ENCODE peak calls at places on chromosomes 2 and 18, in nine cellular contexts. One of them, this sample, is unnamed.
A peak's percentile ranks its signal among the peaks of the same experiment; 100 is the strongest.

GRCh38 chr18:73950116-73950705 is 197.4 kb downstream of the FBXO15 start:
- DNase-seq in SK-N-SH: no peak
- DNase-seq in GM23338: no peak
- DNase-seq in GM23248: no peak
- DNase-seq in esophagus squamous epithelium: no peak
- DNase-seq in body of pancreas: no peak
- DNase-seq in tibial nerve: no peak
- DNase-seq in CD8-positive, alpha-beta T cell: no peak
- DNase-seq in right atrium auricular region: no peak
- DNase-seq in this sample: no peak

GRCh38 chr2:213229814-213230213 is 54.5 kb upstream of the SPAG16 start:
- DNase-seq in right atrium auricular region: no peak
- DNase-seq in GM23248: peak; percentile 51
- DNase-seq in CD8-positive, alpha-beta T cell: no peak
- DNase-seq in esophagus squamous epithelium: no peak
- DNase-seq in tibial nerve: no peak
- DNase-seq in GM23338: no peak
- DNase-seq in body of pancreas: no peak
- DNase-seq in SK-N-SH: no peak
- DNase-seq in this sample: no peak

GRCh38 chr2:241184901-241185300 is 3.6 kb upstream of the ANO7 start:
- DNase-seq in GM23248: peak; percentile 53
- DNase-seq in tibial nerve: no peak
- DNase-seq in body of pancreas: no peak
- DNase-seq in CD8-positive, alpha-beta T cell: no peak
- DNase-seq in GM23338: no peak
- DNase-seq in SK-N-SH: no peak
- DNase-seq in esophagus squamous epithelium: no peak
- DNase-seq in right atrium auricular region: no peak
- DNase-seq in this sample: no peak

GRCh38 chr18:31149351-31149750 is 13.3 kb downstream of the DSC1 start:
- DNase-seq in SK-N-SH: no peak
- DNase-seq in tibial nerve: no peak
- DNase-seq in body of pancreas: no peak
- DNase-seq in CD8-positive, alpha-beta T cell: no peak
- DNase-seq in right atrium auricular region: no peak
- DNase-seq in esophagus squamous epithelium: no peak
- DNase-seq in GM23338: no peak
- DNase-seq in GM23248: no peak
- DNase-seq in this sample: no peak

GRCh38 chr2:215603440-215603839 is 167.6 kb upstream of the FN1 start:
- DNase-seq in body of pancreas: no peak
- DNase-seq in SK-N-SH: no peak
- DNase-seq in right atrium auricular region: no peak
- DNase-seq in tibial nerve: no peak
- DNase-seq in esophagus squamous epithelium: no peak
- DNase-seq in GM23338: no peak
- DNase-seq in CD8-positive, alpha-beta T cell: no peak
- DNase-seq in GM23248: no peak
- DNase-seq in this sample: no peak

GRCh38 chr2:100184055-100184737 is 41.8 kb upstream of the AFF3 start:
- DNase-seq in GM23338: no peak
- DNase-seq in tibial nerve: no peak
- DNase-seq in esophagus squamous epithelium: no peak
- DNase-seq in GM23248: no peak
- DNase-seq in SK-N-SH: no peak
- DNase-seq in right atrium auricular region: no peak
- DNase-seq in CD8-positive, alpha-beta T cell: no peak
- DNase-seq in body of pancreas: no peak
- DNase-seq in this sample: no peak

GRCh38 chr2:56889738-56890137 is 705.9 kb downstream of the CCDC85A start:
- DNase-seq in esophagus squamous epithelium: no peak
- DNase-seq in SK-N-SH: no peak
- DNase-seq in right atrium auricular region: no peak
- DNase-seq in CD8-positive, alpha-beta T cell: no peak
- DNase-seq in tibial nerve: no peak
- DNase-seq in body of pancreas: no peak
- DNase-seq in GM23338: no peak
- DNase-seq in GM23248: peak; percentile 2
- DNase-seq in this sample: no peak

GRCh38 chr2:9846554-9846953 is 3.3 kb downstream of the TAF1B start:
- DNase-seq in SK-N-SH: no peak
- DNase-seq in body of pancreas: no peak
- DNase-seq in esophagus squamous epithelium: no peak
- DNase-seq in GM23248: peak; percentile 43
- DNase-seq in GM23338: no peak
- DNase-seq in right atrium auricular region: no peak
- DNase-seq in CD8-positive, alpha-beta T cell: no peak
- DNase-seq in tibial nerve: no peak
- DNase-seq in this sample: no peak

GRCh38 chr2:67626656-67627055 is 229.5 kb downstream of the ETAA1 start:
- DNase-seq in GM23338: no peak
- DNase-seq in body of pancreas: no peak
- DNase-seq in esophagus squamous epithelium: no peak
- DNase-seq in GM23248: peak; percentile 79
- DNase-seq in CD8-positive, alpha-beta T cell: no peak
- DNase-seq in SK-N-SH: no peak
- DNase-seq in right atrium auricular region: no peak
- DNase-seq in tibial nerve: no peak
- DNase-seq in this sample: no peak

GRCh38 chr18:43010611-43011010 is 104.9 kb downstream of the RIT2 start:
- DNase-seq in body of pancreas: no peak
- DNase-seq in SK-N-SH: no peak
- DNase-seq in CD8-positive, alpha-beta T cell: no peak
- DNase-seq in right atrium auricular region: no peak
- DNase-seq in esophagus squamous epithelium: no peak
- DNase-seq in tibial nerve: no peak
- DNase-seq in GM23248: no peak
- DNase-seq in GM23338: no peak
- DNase-seq in this sample: no peak

GRCh38 chr2:150485871-150486538 is 1.5 kb downstream of the RND3 start:
- DNase-seq in GM23338: peak; percentile 76
- DNase-seq in CD8-positive, alpha-beta T cell: no peak
- DNase-seq in body of pancreas: peak; percentile 75
- DNase-seq in tibial nerve: peak; percentile 64
- DNase-seq in right atrium auricular region: peak; percentile 86
- DNase-seq in esophagus squamous epithelium: no peak
- DNase-seq in GM23248: peak; percentile 92
- DNase-seq in SK-N-SH: peak; percentile 71
- DNase-seq in this sample: no peak

DNA sequence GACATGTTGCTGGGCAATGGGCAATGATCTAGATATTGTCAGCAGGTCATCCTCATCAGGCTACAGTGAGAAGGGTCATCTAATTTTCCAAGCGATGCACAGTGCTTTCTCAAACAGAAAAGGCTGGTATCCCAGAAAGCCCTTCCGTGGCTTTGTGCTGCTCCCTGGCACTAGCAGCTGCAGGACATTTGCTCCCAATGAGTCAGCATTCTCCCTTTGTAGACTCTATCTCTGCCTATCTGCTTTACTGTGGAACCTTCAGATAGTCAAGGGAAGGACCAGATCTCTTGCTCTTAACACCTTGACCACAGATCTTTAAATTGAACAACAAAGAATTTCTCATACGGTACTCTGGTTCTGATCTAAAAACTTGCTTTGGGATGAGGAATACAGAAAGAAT is 101.4 kb downstream of the CDH2 start:
- DNase-seq in esophagus squamous epithelium: no peak
- DNase-seq in tibial nerve: no peak
- DNase-seq in CD8-positive, alpha-beta T cell: no peak
- DNase-seq in SK-N-SH: no peak
- DNase-seq in GM23248: peak; percentile 50
- DNase-seq in body of pancreas: no peak
- DNase-seq in right atrium auricular region: no peak
- DNase-seq in GM23338: no peak
- DNase-seq in this sample: no peak
- H3K4me1 ChIP-seq in esophagus squamous epithelium: no peaks in the 10 kb centered on the region
- H3K4me1 ChIP-seq in tibial nerve: no peaks in the 10 kb centered on the region
- H3K4me1 ChIP-seq in CD8-positive, alpha-beta T cell: no peaks in the 10 kb centered on the region
- H3K4me1 ChIP-seq in SK-N-SH: peaks cover 22% of the 10 kb centered on the region
- H3K4me1 ChIP-seq in GM23248: peaks cover 59% of the 10 kb centered on the region
- H3K4me1 ChIP-seq in body of pancreas: no peaks in the 10 kb centered on the region
- H3K4me1 ChIP-seq in right atrium auricular region: peaks cover 29% of the 10 kb centered on the region
- H3K4me1 ChIP-seq in GM23338: peaks cover 18% of the 10 kb centered on the region
- H3K4me1 ChIP-seq in this sample: no peaks in the 10 kb centered on the region

DNA sequence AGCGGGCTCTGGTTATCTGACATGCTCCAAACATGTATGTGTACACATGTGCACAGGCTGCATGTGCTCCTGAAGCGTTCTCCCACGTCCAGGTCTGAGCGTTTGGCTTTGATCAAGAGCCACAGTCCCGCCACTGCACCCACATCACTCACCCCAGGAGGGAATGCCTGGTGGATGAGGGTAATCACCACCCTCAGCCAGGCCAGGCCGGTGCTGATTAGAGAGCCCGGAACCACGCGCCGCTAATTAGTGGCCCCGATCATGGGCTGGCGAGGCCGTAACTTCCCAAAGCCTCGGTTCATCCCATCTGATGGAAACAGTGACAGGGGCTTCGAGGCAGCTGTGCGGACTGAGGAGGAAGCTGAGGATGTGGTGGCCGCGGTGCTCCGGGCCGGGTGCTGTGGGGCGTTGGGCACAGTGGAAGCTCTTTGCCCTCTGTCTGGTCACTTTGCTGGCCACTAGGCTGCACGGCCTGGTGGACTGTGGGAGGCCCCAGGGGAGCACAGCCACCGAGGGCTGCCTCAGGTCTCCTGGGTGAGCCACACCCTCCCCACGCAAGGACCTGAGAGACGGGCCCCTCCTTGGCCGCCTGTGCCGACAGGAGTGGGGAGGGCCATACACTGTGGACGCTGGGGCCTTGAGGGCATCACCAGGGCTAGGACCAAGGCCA is 219.4 kb downstream of the TWIST2 start:
- DNase-seq in right atrium auricular region: no peak
- DNase-seq in CD8-positive, alpha-beta T cell: no peak
- DNase-seq in GM23248: no peak
- DNase-seq in tibial nerve: no peak
- DNase-seq in esophagus squamous epithelium: no peak
- DNase-seq in body of pancreas: no peak
- DNase-seq in SK-N-SH: no peak
- DNase-seq in GM23338: no peak
- DNase-seq in this sample: no peak
- H3K36me3 ChIP-seq in right atrium auricular region: peaks cover 54% of the 10 kb centered on the region
- H3K36me3 ChIP-seq in CD8-positive, alpha-beta T cell: peaks cover 12% of the 10 kb centered on the region
- H3K36me3 ChIP-seq in GM23248: no peaks in the 10 kb centered on the region
- H3K36me3 ChIP-seq in tibial nerve: peaks cover 87% of the 10 kb centered on the region
- H3K36me3 ChIP-seq in esophagus squamous epithelium: peaks cover 28% of the 10 kb centered on the region
- H3K36me3 ChIP-seq in body of pancreas: no peaks in the 10 kb centered on the region
- H3K36me3 ChIP-seq in SK-N-SH: peaks cover 11% of the 10 kb centered on the region
- H3K36me3 ChIP-seq in GM23338: peaks cover 3% of the 10 kb centered on the region
- H3K36me3 ChIP-seq in this sample: peaks cover 21% of the 10 kb centered on the region

GRCh38 chr2:137007905-137008399 is 242.6 kb downstream of the THSD7B start:
- DNase-seq in CD8-positive, alpha-beta T cell: no peak
- DNase-seq in SK-N-SH: peak; percentile 31
- DNase-seq in GM23338: no peak
- DNase-seq in GM23248: no peak
- DNase-seq in body of pancreas: no peak
- DNase-seq in right atrium auricular region: no peak
- DNase-seq in esophagus squamous epithelium: no peak
- DNase-seq in tibial nerve: no peak
- DNase-seq in this sample: no peak

GRCh38 chr2:136997550-136997949 is 232.2 kb downstream of the THSD7B start:
- DNase-seq in body of pancreas: no peak
- DNase-seq in SK-N-SH: no peak
- DNase-seq in right atrium auricular region: no peak
- DNase-seq in esophagus squamous epithelium: no peak
- DNase-seq in tibial nerve: no peak
- DNase-seq in CD8-positive, alpha-beta T cell: no peak
- DNase-seq in GM23338: no peak
- DNase-seq in GM23248: no peak
- DNase-seq in this sample: no peak

GRCh38 chr2:137000790-137001189 is 235.4 kb downstream of the THSD7B start:
- DNase-seq in GM23338: no peak
- DNase-seq in body of pancreas: no peak
- DNase-seq in GM23248: no peak
- DNase-seq in CD8-positive, alpha-beta T cell: no peak
- DNase-seq in esophagus squamous epithelium: no peak
- DNase-seq in right atrium auricular region: no peak
- DNase-seq in SK-N-SH: no peak
- DNase-seq in tibial nerve: no peak
- DNase-seq in this sample: no peak

GRCh38 chr2:137005173-137005572 is 239.8 kb downstream of the THSD7B start:
- DNase-seq in tibial nerve: no peak
- DNase-seq in SK-N-SH: no peak
- DNase-seq in CD8-positive, alpha-beta T cell: no peak
- DNase-seq in esophagus squamous epithelium: no peak
- DNase-seq in GM23248: no peak
- DNase-seq in body of pancreas: no peak
- DNase-seq in GM23338: no peak
- DNase-seq in right atrium auricular region: no peak
- DNase-seq in this sample: no peak

GRCh38 chr2:137002911-137003310 is 237.6 kb downstream of the THSD7B start:
- DNase-seq in GM23248: no peak
- DNase-seq in tibial nerve: no peak
- DNase-seq in esophagus squamous epithelium: no peak
- DNase-seq in CD8-positive, alpha-beta T cell: no peak
- DNase-seq in SK-N-SH: no peak
- DNase-seq in right atrium auricular region: no peak
- DNase-seq in body of pancreas: no peak
- DNase-seq in GM23338: no peak
- DNase-seq in this sample: no peak
- H3K4me1 ChIP-seq in GM23248: no peaks in the 10 kb centered on the region
- H3K4me1 ChIP-seq in tibial nerve: no peaks in the 10 kb centered on the region
- H3K4me1 ChIP-seq in esophagus squamous epithelium: no peaks in the 10 kb centered on the region
- H3K4me1 ChIP-seq in CD8-positive, alpha-beta T cell: no peaks in the 10 kb centered on the region
- H3K4me1 ChIP-seq in SK-N-SH: no peaks in the 10 kb centered on the region
- H3K4me1 ChIP-seq in right atrium auricular region: no peaks in the 10 kb centered on the region
- H3K4me1 ChIP-seq in body of pancreas: no peaks in the 10 kb centered on the region
- H3K4me1 ChIP-seq in GM23338: no peaks in the 10 kb centered on the region
- H3K4me1 ChIP-seq in this sample: no peaks in the 10 kb centered on the region

GRCh38 chr2:1678609-1679008 is 65.7 kb downstream of the PXDN start:
- DNase-seq in esophagus squamous epithelium: no peak
- DNase-seq in tibial nerve: no peak
- DNase-seq in right atrium auricular region: peak; percentile 40
- DNase-seq in SK-N-SH: no peak
- DNase-seq in body of pancreas: no peak
- DNase-seq in GM23338: no peak
- DNase-seq in CD8-positive, alpha-beta T cell: peak; percentile 40
- DNase-seq in GM23248: no peak
- DNase-seq in this sample: no peak

GRCh38 chr2:1675633-1676032 is 68.7 kb downstream of the PXDN start:
- DNase-seq in tibial nerve: peak; percentile 38
- DNase-seq in GM23248: peak; percentile 99
- DNase-seq in body of pancreas: no peak
- DNase-seq in esophagus squamous epithelium: no peak
- DNase-seq in SK-N-SH: no peak
- DNase-seq in CD8-positive, alpha-beta T cell: peak; percentile 42
- DNase-seq in GM23338: no peak
- DNase-seq in right atrium auricular region: peak; percentile 82
- DNase-seq in this sample: no peak

GRCh38 chr2:1676913-1677832 is 67.1 kb downstream of the PXDN start:
- DNase-seq in tibial nerve: no peak
- DNase-seq in esophagus squamous epithelium: no peak
- DNase-seq in GM23248: no peak
- DNase-seq in CD8-positive, alpha-beta T cell: peak; percentile 46
- DNase-seq in body of pancreas: no peak
- DNase-seq in right atrium auricular region: peak; percentile 47
- DNase-seq in GM23338: no peak
- DNase-seq in SK-N-SH: no peak
- DNase-seq in this sample: no peak

GRCh38 chr2:1676091-1676912 is 68.0 kb downstream of the PXDN start:
- DNase-seq in GM23338: no peak
- DNase-seq in tibial nerve: no peak
- DNase-seq in body of pancreas: no peak
- DNase-seq in SK-N-SH: no peak
- DNase-seq in GM23248: no peak
- DNase-seq in esophagus squamous epithelium: no peak
- DNase-seq in right atrium auricular region: peak; percentile 51
- DNase-seq in CD8-positive, alpha-beta T cell: peak; percentile 35
- DNase-seq in this sample: no peak

GRCh38 chr2:1677833-1678165 is 66.5 kb downstream of the PXDN start:
- DNase-seq in esophagus squamous epithelium: no peak
- DNase-seq in CD8-positive, alpha-beta T cell: no peak
- DNase-seq in tibial nerve: no peak
- DNase-seq in right atrium auricular region: peak; percentile 50
- DNase-seq in body of pancreas: no peak
- DNase-seq in GM23338: no peak
- DNase-seq in SK-N-SH: no peak
- DNase-seq in GM23248: no peak
- DNase-seq in this sample: no peak
- H3K36me3 ChIP-seq in esophagus squamous epithelium: peaks cover 9% of the 10 kb centered on the region
- H3K36me3 ChIP-seq in CD8-positive, alpha-beta T cell: no peaks in the 10 kb centered on the region
- H3K36me3 ChIP-seq in tibial nerve: peaks cover 99% of the 10 kb centered on the region
- H3K36me3 ChIP-seq in right atrium auricular region: peaks cover 61% of the 10 kb centered on the region
- H3K36me3 ChIP-seq in body of pancreas: no peaks in the 10 kb centered on the region
- H3K36me3 ChIP-seq in GM23338: peaks cover 14% of the 10 kb centered on the region
- H3K36me3 ChIP-seq in SK-N-SH: peaks cover 41% of the 10 kb centered on the region
- H3K36me3 ChIP-seq in GM23248: peaks cover 40% of the 10 kb centered on the region
- H3K36me3 ChIP-seq in this sample: no peaks in the 10 kb centered on the region

This sample was measured in CD4-positive, alpha-beta memory T cell.